ENCODE peak calls at places on chromosomes 11 and 22, in four cellular contexts. One of them, this sample, is unnamed.

GRCh38 chr11:44004452-44004833 is 43.3 kb upstream of the ACCSL start:
- DNase-seq in activated naive CD8-positive, alpha-beta T cell treated with anti-CD3 and anti-CD28 coated beads, Interleukin-2, amount 50 U/mL, for 24 hours: no peak
- DNase-seq in OCI-M1: no peak
- DNase-seq in T-helper 1 cell: no peak
- DNase-seq in this sample: no peak

GRCh38 chr22:42644422-42645340 is 4.3 kb upstream of the ATP5MGL start:
- DNase-seq in activated naive CD8-positive, alpha-beta T cell treated with anti-CD3 and anti-CD28 coated beads, Interleukin-2, amount 50 U/mL, for 24 hours: no peak
- DNase-seq in OCI-M1: no peak
- DNase-seq in T-helper 1 cell: no peak
- DNase-seq in this sample: no peak

GRCh38 chr11:16356751-16357365 is 512 bp upstream of the SOX6 start:
- DNase-seq in activated naive CD8-positive, alpha-beta T cell treated with anti-CD3 and anti-CD28 coated beads, Interleukin-2, amount 50 U/mL, for 24 hours: no peak
- DNase-seq in OCI-M1: no peak
- DNase-seq in T-helper 1 cell: no peak
- DNase-seq in this sample: no peak

GRCh38 chr11:30919389-30920172 is 333.4 kb upstream of the MPPED2 start:
- DNase-seq in activated naive CD8-positive, alpha-beta T cell treated with anti-CD3 and anti-CD28 coated beads, Interleukin-2, amount 50 U/mL, for 24 hours: no peak
- DNase-seq in OCI-M1: peak; percentile 60
- DNase-seq in T-helper 1 cell: no peak
- DNase-seq in this sample: no peak

GRCh38 chr22:21948824-21949568 is 3.7 kb downstream of the PPM1F start:
- DNase-seq in activated naive CD8-positive, alpha-beta T cell treated with anti-CD3 and anti-CD28 coated beads, Interleukin-2, amount 50 U/mL, for 24 hours: no peak
- DNase-seq in OCI-M1: no peak
- DNase-seq in T-helper 1 cell: no peak
- DNase-seq in this sample: no peak

GRCh38 chr22:39490135-39490798 is 11.8 kb upstream of the MIEF1 start:
- DNase-seq in activated naive CD8-positive, alpha-beta T cell treated with anti-CD3 and anti-CD28 coated beads, Interleukin-2, amount 50 U/mL, for 24 hours: peak; percentile 78
- DNase-seq in OCI-M1: peak; percentile 87
- DNase-seq in T-helper 1 cell: peak; percentile 64
- DNase-seq in this sample: peak; percentile 55

GRCh38 chr22:23784215-23784732 is 2.5 kb upstream of the SMARCB1 start:
- DNase-seq in activated naive CD8-positive, alpha-beta T cell treated with anti-CD3 and anti-CD28 coated beads, Interleukin-2, amount 50 U/mL, for 24 hours: no peak
- DNase-seq in OCI-M1: peak; percentile 39
- DNase-seq in T-helper 1 cell: no peak
- DNase-seq in this sample: no peak

GRCh38 chr22:37189011-37189466 is 992 bp upstream of the C1QTNF6 start:
- DNase-seq in activated naive CD8-positive, alpha-beta T cell treated with anti-CD3 and anti-CD28 coated beads, Interleukin-2, amount 50 U/mL, for 24 hours: no peak
- DNase-seq in OCI-M1: peak; percentile 82
- DNase-seq in T-helper 1 cell: no peak
- DNase-seq in this sample: no peak

GRCh38 chr11:59102259-59102765 is 4.7 kb upstream of the FAM111B start:
- DNase-seq in activated naive CD8-positive, alpha-beta T cell treated with anti-CD3 and anti-CD28 coated beads, Interleukin-2, amount 50 U/mL, for 24 hours: peak; percentile 74
- DNase-seq in OCI-M1: peak; percentile 83
- DNase-seq in T-helper 1 cell: peak; percentile 20
- DNase-seq in this sample: peak; percentile 32

GRCh38 chr11:69878927-69879733 is 59.9 kb upstream of the FGF3 start:
- DNase-seq in activated naive CD8-positive, alpha-beta T cell treated with anti-CD3 and anti-CD28 coated beads, Interleukin-2, amount 50 U/mL, for 24 hours: no peak
- DNase-seq in OCI-M1: no peak
- DNase-seq in T-helper 1 cell: no peak
- DNase-seq in this sample: no peak

GRCh38 chr11:10931761-10932700 is 74.2 kb upstream of the ZBED5 start:
- DNase-seq in activated naive CD8-positive, alpha-beta T cell treated with anti-CD3 and anti-CD28 coated beads, Interleukin-2, amount 50 U/mL, for 24 hours: no peak
- DNase-seq in OCI-M1: no peak
- DNase-seq in T-helper 1 cell: no peak
- DNase-seq in this sample: no peak

GRCh38 chr11:22666700-22667439 is 459 bp downstream of the GAS2 start:
- DNase-seq in activated naive CD8-positive, alpha-beta T cell treated with anti-CD3 and anti-CD28 coated beads, Interleukin-2, amount 50 U/mL, for 24 hours: peak; percentile 24
- DNase-seq in OCI-M1: no peak
- DNase-seq in T-helper 1 cell: no peak
- DNase-seq in this sample: no peak

GRCh38 chr22:43854786-43855271 is 7.5 kb downstream of the SULT4A1 start:
- DNase-seq in activated naive CD8-positive, alpha-beta T cell treated with anti-CD3 and anti-CD28 coated beads, Interleukin-2, amount 50 U/mL, for 24 hours: no peak
- DNase-seq in OCI-M1: no peak
- DNase-seq in T-helper 1 cell: no peak
- DNase-seq in this sample: no peak

GRCh38 chr22:35564975-35565867 is 24.6 kb downstream of the RASD2 start:
- DNase-seq in activated naive CD8-positive, alpha-beta T cell treated with anti-CD3 and anti-CD28 coated beads, Interleukin-2, amount 50 U/mL, for 24 hours: no peak
- DNase-seq in OCI-M1: no peak
- DNase-seq in T-helper 1 cell: no peak
- DNase-seq in this sample: no peak

GRCh38 chr11:5123802-5124521 is 14.2 kb downstream of the OR52A5 start:
- DNase-seq in activated naive CD8-positive, alpha-beta T cell treated with anti-CD3 and anti-CD28 coated beads, Interleukin-2, amount 50 U/mL, for 24 hours: peak; percentile 51
- DNase-seq in OCI-M1: peak; percentile 92
- DNase-seq in T-helper 1 cell: no peak
- DNase-seq in this sample: peak; percentile 11

GRCh38 chr11:70901951-70902521 is 350.3 kb downstream of the SHANK2 start:
- DNase-seq in activated naive CD8-positive, alpha-beta T cell treated with anti-CD3 and anti-CD28 coated beads, Interleukin-2, amount 50 U/mL, for 24 hours: no peak
- DNase-seq in OCI-M1: peak; percentile 51
- DNase-seq in T-helper 1 cell: no peak
- DNase-seq in this sample: no peak

GRCh38 chr11:76682681-76683080 is 12.1 kb upstream of the LRRC32 start:
- DNase-seq in activated naive CD8-positive, alpha-beta T cell treated with anti-CD3 and anti-CD28 coated beads, Interleukin-2, amount 50 U/mL, for 24 hours: no peak
- DNase-seq in OCI-M1: no peak
- DNase-seq in T-helper 1 cell: no peak
- DNase-seq in this sample: no peak

GRCh38 chr11:15878756-15879155 is 477.6 kb downstream of the SOX6 start:
- DNase-seq in activated naive CD8-positive, alpha-beta T cell treated with anti-CD3 and anti-CD28 coated beads, Interleukin-2, amount 50 U/mL, for 24 hours: no peak
- DNase-seq in OCI-M1: no peak
- DNase-seq in T-helper 1 cell: no peak
- DNase-seq in this sample: no peak

GRCh38 chr22:39723463-39723862 is 152.9 kb downstream of the CACNA1I start:
- DNase-seq in activated naive CD8-positive, alpha-beta T cell treated with anti-CD3 and anti-CD28 coated beads, Interleukin-2, amount 50 U/mL, for 24 hours: no peak
- DNase-seq in OCI-M1: no peak
- DNase-seq in T-helper 1 cell: no peak
- DNase-seq in this sample: no peak

GRCh38 chr11:2298795-2299747 is 2.6 kb downstream of the C11orf21 start:
- DNase-seq in activated naive CD8-positive, alpha-beta T cell treated with anti-CD3 and anti-CD28 coated beads, Interleukin-2, amount 50 U/mL, for 24 hours: peak; percentile 55
- DNase-seq in OCI-M1: no peak
- DNase-seq in T-helper 1 cell: no peak
- DNase-seq in this sample: no peak

GRCh38 chr11:1226981-1227550 is 4.2 kb downstream of the MUC5B start:
- DNase-seq in activated naive CD8-positive, alpha-beta T cell treated with anti-CD3 and anti-CD28 coated beads, Interleukin-2, amount 50 U/mL, for 24 hours: no peak
- DNase-seq in OCI-M1: no peak
- DNase-seq in T-helper 1 cell: peak; percentile 12
- DNase-seq in this sample: no peak

This sample was measured in activated T-helper 9 cell treated with anti-CD3 and anti-CD28 coated beads, Interleukin-2, amount 50 U/mL, for 16 hours.